ENCODE peak calls at places on chromosome 11, in seven cellular contexts. One of them, this sample, is unnamed.
A peak's percentile ranks its signal among the peaks of the same experiment; 100 is the strongest.

GRCh38 chr11:80943226-80943625 is 1502.4 kb upstream of the TENM4 start:
- DNase-seq in foreskin keratinocyte: no peak
- DNase-seq in GM20000: no peak
- DNase-seq in CD4-positive, alpha-beta T cell: no peak
- DNase-seq in Calu3: no peak
- DNase-seq in prostate gland: no peak
- DNase-seq in uterus: no peak
- DNase-seq in this sample: no peak

GRCh38 chr11:1220941-1221721 is 1.7 kb upstream of the MUC5B start:
- DNase-seq in CD4-positive, alpha-beta T cell: no peak
- DNase-seq in prostate gland: no peak
- DNase-seq in Calu3: no peak
- DNase-seq in foreskin keratinocyte: no peak
- DNase-seq in uterus: no peak
- DNase-seq in GM20000: no peak
- DNase-seq in this sample: no peak

GRCh38 chr11:112277937-112278336 is 17.3 kb upstream of the PLET1 start:
- DNase-seq in CD4-positive, alpha-beta T cell: no peak
- DNase-seq in uterus: no peak
- DNase-seq in Calu3: no peak
- DNase-seq in GM20000: no peak
- DNase-seq in prostate gland: no peak
- DNase-seq in foreskin keratinocyte: peak; percentile 56
- DNase-seq in this sample: no peak

GRCh38 chr11:122578168-122578825 is 77.2 kb upstream of the UBASH3B start:
- DNase-seq in prostate gland: no peak
- DNase-seq in uterus: no peak
- DNase-seq in foreskin keratinocyte: no peak
- DNase-seq in Calu3: no peak
- DNase-seq in CD4-positive, alpha-beta T cell: no peak
- DNase-seq in GM20000: no peak
- DNase-seq in this sample: no peak

GRCh38 chr11:10441021-10441523 is 14.0 kb upstream of the AMPD3 start:
- DNase-seq in CD4-positive, alpha-beta T cell: no peak
- DNase-seq in uterus: no peak
- DNase-seq in prostate gland: no peak
- DNase-seq in GM20000: no peak
- DNase-seq in foreskin keratinocyte: no peak
- DNase-seq in Calu3: no peak
- DNase-seq in this sample: no peak

GRCh38 chr11:73521621-73522020 is 76.3 kb downstream of the FAM168A start:
- DNase-seq in GM20000: no peak
- DNase-seq in CD4-positive, alpha-beta T cell: no peak
- DNase-seq in prostate gland: no peak
- DNase-seq in foreskin keratinocyte: no peak
- DNase-seq in uterus: no peak
- DNase-seq in Calu3: no peak
- DNase-seq in this sample: no peak

GRCh38 chr11:10931761-10932700 is 74.2 kb upstream of the ZBED5 start:
- DNase-seq in foreskin keratinocyte: no peak
- DNase-seq in CD4-positive, alpha-beta T cell: no peak
- DNase-seq in Calu3: no peak
- DNase-seq in prostate gland: peak; percentile 81
- DNase-seq in uterus: peak; percentile 67
- DNase-seq in GM20000: peak; percentile 42
- DNase-seq in this sample: no peak

GRCh38 chr11:120527111-120527748 is 15.7 kb downstream of the GRIK4 start:
- DNase-seq in uterus: peak; percentile 29
- DNase-seq in prostate gland: no peak
- DNase-seq in foreskin keratinocyte: no peak
- DNase-seq in GM20000: no peak
- DNase-seq in CD4-positive, alpha-beta T cell: no peak
- DNase-seq in Calu3: no peak
- DNase-seq in this sample: no peak

GRCh38 chr11:47786373-47786772 is 19.2 kb upstream of the FNBP4 start:
- DNase-seq in uterus: no peak
- DNase-seq in prostate gland: no peak
- DNase-seq in CD4-positive, alpha-beta T cell: no peak
- DNase-seq in foreskin keratinocyte: no peak
- DNase-seq in Calu3: no peak
- DNase-seq in GM20000: no peak
- DNase-seq in this sample: no peak

DNA sequence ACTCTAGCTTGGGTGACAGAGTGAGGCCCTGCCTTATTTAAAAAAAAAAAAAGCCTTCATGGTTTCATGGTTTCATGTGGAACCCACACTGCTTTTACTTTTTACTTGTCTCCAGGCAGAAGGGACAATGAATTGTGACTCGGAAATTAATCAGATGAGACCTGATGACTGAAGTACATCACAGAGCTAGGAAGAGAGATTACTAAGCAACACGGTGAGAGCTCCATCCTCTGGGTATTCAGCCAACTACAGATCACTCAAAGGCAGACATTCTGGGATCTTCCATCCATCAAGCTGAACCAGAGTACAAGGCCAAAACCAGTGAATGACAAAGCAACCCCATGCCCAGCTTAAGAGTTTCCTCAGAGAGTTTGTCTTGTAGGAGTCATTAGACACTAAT is 433.2 kb downstream of the SOX6 start:
- DNase-seq in foreskin keratinocyte: peak; percentile 33
- DNase-seq in uterus: no peak
- DNase-seq in CD4-positive, alpha-beta T cell: no peak
- DNase-seq in Calu3: no peak
- DNase-seq in GM20000: no peak
- DNase-seq in prostate gland: no peak
- DNase-seq in this sample: no peak
- TF ChIP-seq CTCF in foreskin keratinocyte: peak; percentile 67
- TF ChIP-seq CTCF in uterus: no peak
- TF ChIP-seq CTCF in CD4-positive, alpha-beta T cell: no peak
- TF ChIP-seq CTCF in Calu3: no peak
- TF ChIP-seq CTCF in GM20000: no peak
- TF ChIP-seq CTCF in prostate gland: no peak
- TF ChIP-seq CTCF in this sample: no peak

DNA sequence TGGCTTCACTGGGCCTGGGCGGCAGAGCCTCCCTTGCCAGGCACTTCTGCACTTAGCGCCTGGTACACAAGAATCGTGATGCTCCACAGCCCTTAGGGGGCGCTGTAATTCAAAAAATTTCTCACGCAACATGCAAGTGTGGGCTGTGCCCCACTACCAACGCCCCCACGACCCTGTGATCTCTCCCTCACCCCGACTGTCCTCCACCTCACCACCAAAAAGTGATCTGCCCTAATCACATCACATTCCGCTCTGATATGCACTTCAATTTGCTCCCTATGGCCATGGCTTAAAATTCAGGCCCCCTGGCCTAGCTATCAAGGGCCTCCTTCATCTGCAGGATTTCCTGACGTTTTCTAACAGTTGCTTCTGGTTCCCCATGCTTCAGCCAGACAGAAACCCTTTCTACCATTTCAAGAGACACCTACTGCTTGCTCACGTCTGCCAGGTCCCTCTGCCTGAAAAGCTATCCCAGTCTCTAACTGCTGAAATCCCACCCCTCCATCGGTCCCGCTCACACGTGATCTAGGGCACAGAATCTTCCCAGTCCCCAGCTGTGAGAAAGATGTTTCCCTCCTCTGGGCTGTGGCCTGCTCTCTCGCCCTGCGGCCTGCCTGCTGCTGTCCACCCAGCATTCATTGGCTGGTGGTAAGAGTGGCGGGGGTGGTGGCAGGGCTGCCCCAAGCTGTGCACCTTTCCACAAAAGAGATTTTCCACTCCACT is 27.9 kb upstream of the LRRC32 start:
- DNase-seq in foreskin keratinocyte: no peak
- DNase-seq in GM20000: no peak
- DNase-seq in prostate gland: no peak
- DNase-seq in CD4-positive, alpha-beta T cell: no peak
- DNase-seq in Calu3: no peak
- DNase-seq in uterus: no peak
- DNase-seq in this sample: no peak
- TF ChIP-seq CTCF in foreskin keratinocyte: peak; percentile 56
- TF ChIP-seq CTCF in GM20000: peak; percentile 45
- TF ChIP-seq CTCF in prostate gland: no peak
- TF ChIP-seq CTCF in CD4-positive, alpha-beta T cell: no peak
- TF ChIP-seq CTCF in Calu3: no peak
- TF ChIP-seq CTCF in uterus: no peak
- TF ChIP-seq CTCF in this sample: peak; percentile 37

DNA sequence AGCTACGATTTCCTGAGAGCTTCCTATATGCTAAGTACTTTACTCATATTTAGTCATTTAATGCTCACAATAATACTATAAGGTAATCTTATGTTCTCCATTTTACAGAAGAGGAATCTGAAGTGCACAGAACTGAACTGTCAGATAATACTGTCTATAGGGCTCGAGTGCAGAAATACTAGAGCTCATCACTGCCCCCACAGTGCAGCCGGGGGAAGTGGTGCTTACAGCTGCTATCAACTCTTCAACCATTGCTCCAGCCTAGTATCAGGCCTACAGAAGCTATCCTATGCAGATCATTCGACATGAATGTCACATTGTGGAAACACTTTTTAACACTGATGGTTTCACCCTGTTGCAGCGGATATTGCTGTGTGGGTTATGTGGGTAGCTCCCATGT is 929.9 kb downstream of the NTM start:
- DNase-seq in CD4-positive, alpha-beta T cell: no peak
- DNase-seq in prostate gland: no peak
- DNase-seq in foreskin keratinocyte: no peak
- DNase-seq in uterus: no peak
- DNase-seq in Calu3: no peak
- DNase-seq in GM20000: no peak
- DNase-seq in this sample: no peak
- TF ChIP-seq CTCF in CD4-positive, alpha-beta T cell: no peak
- TF ChIP-seq CTCF in prostate gland: no peak
- TF ChIP-seq CTCF in foreskin keratinocyte: peak; percentile 31
- TF ChIP-seq CTCF in uterus: no peak
- TF ChIP-seq CTCF in Calu3: no peak
- TF ChIP-seq CTCF in GM20000: peak; percentile 8
- TF ChIP-seq CTCF in this sample: peak; percentile 55

GRCh38 chr11:22808559-22809197 is 20.9 kb downstream of the SVIP start:
- DNase-seq in prostate gland: no peak
- DNase-seq in GM20000: no peak
- DNase-seq in CD4-positive, alpha-beta T cell: no peak
- DNase-seq in Calu3: no peak
- DNase-seq in foreskin keratinocyte: no peak
- DNase-seq in uterus: no peak
- DNase-seq in this sample: no peak
- TF ChIP-seq CTCF in prostate gland: no peak
- TF ChIP-seq CTCF in GM20000: no peak
- TF ChIP-seq CTCF in CD4-positive, alpha-beta T cell: no peak
- TF ChIP-seq CTCF in Calu3: no peak
- TF ChIP-seq CTCF in foreskin keratinocyte: no peak
- TF ChIP-seq CTCF in uterus: no peak
- TF ChIP-seq CTCF in this sample: no peak

GRCh38 chr11:67408437-67409200 is 4.7 kb downstream of the TBC1D10C start:
- DNase-seq in Calu3: no peak
- DNase-seq in GM20000: no peak
- DNase-seq in uterus: no peak
- DNase-seq in CD4-positive, alpha-beta T cell: no peak
- DNase-seq in foreskin keratinocyte: no peak
- DNase-seq in prostate gland: no peak
- DNase-seq in this sample: no peak

GRCh38 chr11:67405688-67406339 is 1.9 kb downstream of the TBC1D10C start:
- DNase-seq in GM20000: no peak
- DNase-seq in prostate gland: no peak
- DNase-seq in CD4-positive, alpha-beta T cell: no peak
- DNase-seq in foreskin keratinocyte: no peak
- DNase-seq in Calu3: no peak
- DNase-seq in uterus: no peak
- DNase-seq in this sample: no peak

GRCh38 chr11:67406420-67406968 is 2.6 kb downstream of the TBC1D10C start:
- DNase-seq in prostate gland: no peak
- DNase-seq in foreskin keratinocyte: no peak
- DNase-seq in Calu3: no peak
- DNase-seq in uterus: no peak
- DNase-seq in GM20000: no peak
- DNase-seq in CD4-positive, alpha-beta T cell: no peak
- DNase-seq in this sample: no peak

GRCh38 chr11:67407700-67408163 is 3.8 kb downstream of the TBC1D10C start:
- DNase-seq in uterus: no peak
- DNase-seq in Calu3: no peak
- DNase-seq in foreskin keratinocyte: no peak
- DNase-seq in CD4-positive, alpha-beta T cell: no peak
- DNase-seq in GM20000: no peak
- DNase-seq in prostate gland: no peak
- DNase-seq in this sample: no peak

DNA sequence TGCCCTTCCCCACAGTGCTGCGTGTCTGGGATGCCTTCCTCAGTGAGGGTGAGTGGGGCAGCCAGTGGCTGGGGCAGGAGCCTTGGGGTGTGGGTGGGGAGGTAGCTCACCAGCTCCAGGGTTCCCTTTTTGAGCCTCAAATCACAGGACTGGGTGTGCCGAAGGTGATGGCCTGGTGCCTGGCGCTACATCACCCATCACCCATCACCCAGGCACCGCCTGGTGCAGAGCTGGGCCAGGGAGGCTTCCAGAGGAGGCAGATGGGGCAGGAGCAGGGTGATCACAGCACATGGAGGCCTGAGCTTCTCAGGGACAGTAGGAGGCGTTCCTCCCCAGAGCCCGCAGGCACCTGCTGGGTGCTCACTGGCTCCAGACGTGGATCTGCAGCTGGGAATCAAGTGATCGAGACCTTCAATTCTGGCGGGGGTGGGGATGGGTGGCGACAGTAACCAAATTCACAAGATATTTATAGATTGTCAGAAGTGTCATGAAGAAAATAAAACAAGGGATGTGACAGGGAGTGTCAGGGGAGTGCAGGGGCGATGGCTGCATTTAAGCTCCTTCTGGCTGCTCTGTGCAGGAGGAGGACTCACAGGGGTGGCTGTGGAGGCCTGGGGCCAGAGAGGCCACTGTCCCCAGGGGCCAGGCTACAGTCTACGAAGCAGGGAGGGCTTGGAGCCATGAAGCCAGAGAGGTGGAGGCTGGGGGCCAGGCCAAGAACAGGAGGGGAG is 3.3 kb downstream of the TBC1D10C start:
- DNase-seq in Calu3: no peak
- DNase-seq in CD4-positive, alpha-beta T cell: no peak
- DNase-seq in foreskin keratinocyte: no peak
- DNase-seq in prostate gland: no peak
- DNase-seq in uterus: no peak
- DNase-seq in GM20000: no peak
- DNase-seq in this sample: no peak
- TF ChIP-seq CTCF in Calu3: no peak
- TF ChIP-seq CTCF in CD4-positive, alpha-beta T cell: no peak
- TF ChIP-seq CTCF in foreskin keratinocyte: peak; percentile 48
- TF ChIP-seq CTCF in prostate gland: no peak
- TF ChIP-seq CTCF in uterus: no peak
- TF ChIP-seq CTCF in GM20000: peak; percentile 18
- TF ChIP-seq CTCF in this sample: no peak